ENCODE peak calls at places on chromosome 22, in five cellular contexts. R is IMR-90, S is mesenchymal stem cell, J is trophoblast cell, Y is H1. A is an unnamed sample.

GRCh38 chr22:35380537-35381423 is at the start of gene HMOX1:
- DNase-seq in R (peak; percentile 85), J (peak; percentile 93), S (peak; percentile 94), Y (peak; percentile 82), A (peak; percentile 49)

GRCh38 chr22:22245935-22246525 is 1.4 kb downstream of the VPREB1 start:
- DNase-seq in Y (no peak), J (no peak), R (no peak), S (no peak), A (no peak)

GRCh38 chr22:28154856-28155255 is 235.8 kb upstream of the PITPNB start:
- DNase-seq in S (no peak), R (peak; percentile 59), Y (no peak), J (no peak), A (no peak)

GRCh38 chr22:42270178-42270511 is 308 bp downstream of the TCF20 start:
- DNase-seq in Y (peak; percentile 73), R (no peak), J (peak; percentile 33), S (peak; percentile 25), A (no peak)

GRCh38 chr22:23517804-23518380 is 62.2 kb downstream of the IGLL1 start:
- DNase-seq in J (peak; percentile 63), Y (no peak), R (no peak), S (no peak), A (no peak)

GRCh38 chr22:39900306-39901227 is at the start of gene GRAP2:
- DNase-seq in S (no peak), Y (no peak), J (no peak), R (no peak), A (no peak)

GRCh38 chr22:42996646-42997365 is 18.1 kb downstream of the PACSIN2 start:
- DNase-seq in R (no peak), J (no peak), Y (no peak), S (no peak), A (no peak)

GRCh38 chr22:18977824-18978425 is 41.8 kb upstream of the PRODH start:
- DNase-seq in S (no peak), R (no peak), J (no peak), Y (no peak), A (no peak)

GRCh38 chr22:30694171-30694637 is 470 bp upstream of the OSBP2 start:
- DNase-seq in S (peak; percentile 11), R (peak; percentile 35), Y (peak; percentile 82), J (peak; percentile 24), A (peak; percentile 40)

GRCh38 chr22:28237092-28237491 is 318.0 kb upstream of the PITPNB start:
- DNase-seq in J (no peak), S (no peak), R (peak; percentile 27), Y (no peak), A (no peak)

GRCh38 chr22:23566716-23567475 is 13.2 kb downstream of the IGLL1 start:
- DNase-seq in R (no peak), J (no peak), Y (no peak), S (no peak), A (no peak)

GRCh38 chr22:47446331-47446730 is 683.9 kb downstream of the TBC1D22A start:
- DNase-seq in S (no peak), Y (no peak), J (no peak), R (no peak), A (no peak)

GRCh38 chr22:22748297-22748743 is 103.9 kb downstream of the GGTLC2 start:
- DNase-seq in Y (peak; percentile 62), S (peak; percentile 20), J (peak; percentile 75), R (peak; percentile 52), A (peak; percentile 9)

GRCh38 chr22:26681395-26681821 is 24.0 kb downstream of the MIAT start:
- DNase-seq in R (peak; percentile 67), Y (peak; percentile 60), J (no peak), S (peak; percentile 87), A (peak; percentile 62)

GRCh38 chr22:38083931-38084631 is at the start of gene SLC16A8:
- DNase-seq in Y (no peak), J (no peak), S (no peak), R (no peak), A (peak; percentile 54)
- H3K14ac ChIP-seq in Y (no peak within 1 kb of the TSS), J (no peak within 1 kb of the TSS), S (no peak within 1 kb of the TSS), R (no peak within 1 kb of the TSS), A (peak within 1 kb of the TSS; percentile 90)

DNA sequence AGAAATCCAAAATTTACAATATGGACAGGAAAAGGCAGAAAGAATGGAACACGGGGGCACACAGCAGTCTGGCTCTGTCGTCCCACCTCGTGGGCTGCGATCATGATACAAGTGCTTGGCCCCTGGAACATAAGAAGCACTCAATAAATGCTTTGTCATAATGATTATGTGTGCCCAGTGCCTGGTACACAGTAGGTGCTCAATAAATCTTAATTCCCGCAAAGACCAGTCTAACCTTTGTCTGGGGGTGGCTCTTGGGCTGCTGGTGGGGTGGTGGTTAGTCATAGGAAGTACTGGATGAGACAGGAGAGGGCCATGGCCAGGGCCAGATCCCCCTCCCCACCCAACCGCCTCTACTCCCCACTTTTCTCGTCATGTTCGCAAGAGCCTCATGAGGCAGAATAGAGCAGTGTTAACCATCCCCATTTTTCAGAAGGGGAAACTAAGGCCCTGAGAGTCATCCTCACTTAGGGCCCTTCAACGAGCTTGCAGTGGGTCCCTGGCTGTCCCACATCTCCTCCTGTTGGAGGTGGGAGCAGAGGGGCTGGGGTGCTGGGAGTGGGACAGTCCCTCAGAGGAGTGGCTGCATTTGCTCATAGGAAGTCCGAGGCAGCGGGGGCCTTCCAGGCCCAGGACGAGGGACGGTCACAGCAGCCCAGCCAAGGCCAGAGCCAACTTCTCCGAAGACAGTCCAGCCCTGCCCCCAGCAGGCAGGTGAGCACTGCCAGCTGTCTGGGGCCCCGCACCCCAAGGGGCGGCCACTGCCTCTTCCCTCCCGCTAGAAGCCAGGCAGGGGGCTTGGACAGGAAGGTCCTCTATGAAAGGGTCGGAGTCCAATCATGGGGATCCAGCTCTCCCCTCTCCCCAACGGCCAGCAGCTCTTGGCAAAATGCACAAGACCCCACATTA is 36.1 kb downstream of the TRIOBP start:
- DNase-seq in Y (no peak), J (no peak), R (no peak), S (no peak), A (no peak)
- H3K27me3 ChIP-seq in Y (peaks cover 23% of the 10 kb centered on the region), J (no peaks in the 10 kb centered on the region), R (no peaks in the 10 kb centered on the region), S (no peaks in the 10 kb centered on the region), A (no peaks in the 10 kb centered on the region)

GRCh38 chr22:33053323-33053722 is 4.9 kb downstream of the SYN3 start:
- DNase-seq in S (no peak), R (no peak), Y (no peak), J (no peak), A (no peak)
- H3K4me3 ChIP-seq in S (no peak overlapping the region), R (no peak overlapping the region), Y (peak overlapping the region; percentile 82), J (no peak overlapping the region), A (no peak overlapping the region)

DNA sequence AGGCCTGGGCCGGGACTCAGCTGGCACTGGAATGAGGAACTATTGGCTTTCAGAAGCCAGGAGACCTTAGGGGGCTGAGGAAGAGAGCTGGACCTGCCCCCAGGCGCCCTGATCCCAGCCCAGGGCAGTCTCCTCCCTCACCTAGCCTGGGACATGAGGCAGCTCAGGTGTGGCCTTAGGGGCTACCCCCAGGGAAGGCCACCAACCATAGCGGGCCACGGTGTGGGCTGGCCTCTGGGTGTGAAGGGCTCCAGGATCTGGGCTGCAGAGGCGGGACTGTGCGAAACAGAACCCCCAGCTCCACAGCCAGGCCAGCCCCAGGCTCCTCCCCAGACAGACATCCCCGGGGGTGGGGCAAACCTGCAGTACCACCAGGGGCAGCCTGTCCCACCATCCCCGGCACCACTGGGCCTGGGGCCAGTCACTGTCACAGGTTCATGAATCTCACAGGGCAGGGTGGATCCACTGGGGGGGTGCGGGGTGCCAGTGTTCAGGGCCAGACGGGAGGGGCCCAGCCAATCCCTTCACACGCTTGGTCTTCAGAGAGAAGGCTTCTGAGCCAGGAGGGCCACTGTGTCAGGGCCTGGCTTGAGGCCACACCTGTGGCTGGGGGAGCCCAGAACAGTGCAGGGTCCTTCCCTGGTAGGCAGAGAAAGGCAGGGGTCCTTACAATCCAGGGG is 3.5 kb downstream of the PLXNB2 start:
- DNase-seq in S (no peak), J (peak; percentile 99), R (no peak), Y (peak; percentile 73), A (no peak)
- H3K14ac ChIP-seq in S (peak overlapping the region; percentile 47), J (peak overlapping the region; percentile 30), R (peak overlapping the region; percentile 49), Y (no peak overlapping the region), A (no peak overlapping the region)

GRCh38 chr22:45972868-45973212 is 4.1 kb downstream of the WNT7B start:
- DNase-seq in J (no peak), R (no peak), Y (no peak), S (no peak), A (no peak)

GRCh38 chr22:45972091-45972867 is 4.7 kb downstream of the WNT7B start:
- DNase-seq in S (no peak), J (no peak), R (no peak), Y (no peak), A (no peak)

GRCh38 chr22:45975266-45976161 is 1.4 kb downstream of the WNT7B start:
- DNase-seq in S (no peak), J (peak; percentile 80), Y (no peak), R (no peak), A (no peak)

GRCh38 chr22:45976351-45977002 is 485 bp downstream of the WNT7B start:
- DNase-seq in Y (no peak), J (peak; percentile 20), R (no peak), S (peak; percentile 24), A (no peak)

GRCh38 chr22:45974498-45974897 is 2.5 kb downstream of the WNT7B start:
- DNase-seq in J (no peak), Y (no peak), R (no peak), S (no peak), A (no peak)
- H3K27me3 ChIP-seq in J (peaks cover 52% of the 10 kb centered on the region), Y (peaks cover 98% of the 10 kb centered on the region), R (peaks cover 73% of the 10 kb centered on the region), S (peaks cover 74% of the 10 kb centered on the region), A (peaks cover 81% of the 10 kb centered on the region)

GRCh38 chr22:44667829-44668189 is 34.2 kb upstream of the PRR5 start:
- DNase-seq in J (no peak), R (no peak), S (no peak), Y (no peak), A (no peak)

GRCh38 chr22:44669725-44670027 is 32.3 kb upstream of the PRR5 start:
- DNase-seq in R (peak; percentile 37), Y (peak; percentile 70), S (peak; percentile 42), J (no peak), A (no peak)

GRCh38 chr22:44668886-44669724 is 32.9 kb upstream of the PRR5 start:
- DNase-seq in R (no peak), Y (no peak), S (no peak), J (no peak), A (no peak)

GRCh38 chr22:44667276-44667675 is 34.7 kb upstream of the PRR5 start:
- DNase-seq in R (no peak), J (no peak), S (no peak), Y (no peak), A (no peak)

GRCh38 chr22:44668190-44668885 is 33.7 kb upstream of the PRR5 start:
- DNase-seq in R (no peak), Y (peak; percentile 80), J (no peak), S (no peak), A (peak; percentile 55)
- H3K4me3 ChIP-seq in R (peak overlapping the region; percentile 75), Y (peak overlapping the region; percentile 64), J (peak overlapping the region; percentile 73), S (peak overlapping the region; percentile 78), A (peak overlapping the region; percentile 82)

DNA sequence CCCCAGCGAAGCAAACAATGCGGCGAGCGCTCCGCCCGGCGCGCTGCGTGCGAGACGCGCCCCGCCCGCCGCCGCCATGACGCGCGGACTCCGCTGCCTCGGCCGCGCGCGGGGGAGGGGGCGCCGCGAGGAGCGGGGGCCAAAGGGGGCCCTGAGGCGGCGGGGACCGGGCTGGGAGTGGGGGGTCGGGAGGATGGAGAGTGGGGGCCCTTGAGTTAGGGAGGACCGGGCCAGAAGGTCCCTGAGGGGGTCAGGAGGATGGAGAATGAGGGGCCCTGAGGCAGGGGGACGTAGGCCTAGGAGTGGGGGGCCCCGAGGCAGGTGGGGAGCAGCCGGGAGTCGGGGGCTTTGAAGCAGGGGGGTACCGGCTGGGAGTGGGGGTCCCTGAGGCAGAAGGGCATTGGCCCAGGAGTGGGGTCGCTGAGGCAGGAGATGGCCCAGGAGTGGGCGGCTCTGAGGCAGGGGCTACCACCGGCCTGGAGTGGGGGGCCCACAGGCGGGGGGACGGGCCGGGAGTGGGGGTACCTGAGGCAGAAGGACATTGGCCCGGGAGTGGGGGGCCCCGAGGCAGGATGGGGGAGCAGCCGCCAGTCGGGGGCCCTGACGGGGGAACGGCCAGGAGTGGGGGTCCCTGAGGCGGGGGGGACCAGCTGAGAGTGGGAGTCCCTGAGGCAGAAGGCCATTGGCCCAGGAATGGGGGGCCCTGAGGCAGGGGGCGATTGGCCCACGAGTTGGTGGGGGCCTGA is at the start of gene BRD1:
- DNase-seq in Y (no peak), R (peak; percentile 61), J (peak; percentile 72), S (peak; percentile 68), A (peak; percentile 37)
- H3K14ac ChIP-seq in Y (no peak within 1 kb of the TSS), R (peak within 1 kb of the TSS; percentile 69), J (peak within 1 kb of the TSS; percentile 85), S (no peak within 1 kb of the TSS), A (peak within 1 kb of the TSS; percentile 23)